ENCODE peak calls at places on chromosomes 1 and 21, in five cellular contexts. W, S, F, V and B are unnamed samples.

GRCh38 chr1:36086529-36087232 is 2.0 kb upstream of the ADPRS start:
- DNase-seq in F (no peak), W (no peak), V (no peak), S (no peak), B (no peak)

GRCh38 chr1:215290018-215290417 is 207.5 kb downstream of the KCNK2 start:
- DNase-seq in V (no peak), W (no peak), S (no peak), F (no peak), B (peak)

GRCh38 chr1:28144203-28145135 is 32.0 kb downstream of the PTAFR start:
- DNase-seq in S (peak), W (peak), V (peak), F (peak), B (peak)

GRCh38 chr1:214515544-214516433 is 35.6 kb downstream of the PTPN14 start:
- DNase-seq in V (no peak), W (no peak), F (no peak), S (no peak), B (no peak)

GRCh38 chr1:246961939-246962373 is 30.2 kb upstream of the AHCTF1 start:
- DNase-seq in V (no peak), S (no peak), F (no peak), W (no peak), B (no peak)

GRCh38 chr1:94063379-94063778 is 57.6 kb downstream of the ABCA4 start:
- DNase-seq in F (no peak), W (no peak), V (peak), S (peak), B (peak)

GRCh38 chr21:42306366-42307035 is 8.7 kb downstream of the TFF3 start:
- DNase-seq in S (no peak), V (no peak), W (no peak), F (no peak), B (no peak)

GRCh38 chr1:55717111-55717510 is 501.9 kb upstream of the USP24 start:
- DNase-seq in W (no peak), S (no peak), F (no peak), V (no peak), B (peak)

GRCh38 chr1:192516776-192517297 is 58.7 kb upstream of the RGS1 start:
- DNase-seq in W (peak), F (no peak), V (no peak), S (no peak), B (no peak)

GRCh38 chr1:88867743-88868521 is 23.4 kb downstream of the GTF2B start:
- DNase-seq in F (no peak), S (no peak), V (no peak), W (no peak), B (peak)

GRCh38 chr1:217149791-217150190 is 426.6 kb upstream of the ESRRG start:
- DNase-seq in F (no peak), W (no peak), V (no peak), S (no peak), B (no peak)

GRCh38 chr1:226654508-226655124 is 84.5 kb downstream of the ITPKB start:
- DNase-seq in W (no peak), S (no peak), V (no peak), F (no peak), B (no peak)

GRCh38 chr1:87684786-87685185 is 356.1 kb downstream of the LMO4 start:
- DNase-seq in F (no peak), V (no peak), S (no peak), W (no peak), B (peak)

GRCh38 chr1:33387512-33388079 is 43.3 kb downstream of the PHC2 start:
- DNase-seq in S (no peak), F (no peak), V (no peak), W (no peak), B (peak)

GRCh38 chr1:230768903-230769570 is 21.8 kb downstream of the CAPN9 start:
- DNase-seq in V (no peak), F (no peak), S (no peak), W (no peak), B (peak)

GRCh38 chr1:246470588-246470987 is 36.5 kb downstream of the SMYD3 start:
- DNase-seq in W (no peak), V (no peak), F (no peak), S (no peak), B (no peak)

GRCh38 chr1:53412285-53413174 is 46.7 kb upstream of the DMRTB1 start:
- DNase-seq in S (no peak), V (no peak), W (no peak), F (no peak), B (no peak)

GRCh38 chr1:26696645-26697440 is 1.0 kb downstream of the ARID1A start:
- DNase-seq in V (no peak), F (peak), W (no peak), S (no peak), B (no peak)
- TF ChIP-seq POLR2A in V (no peak), F (peak), W (peak), S (no peak), B (no peak)

GRCh38 chr1:9204156-9204720 is 30.3 kb upstream of the H6PD start:
- DNase-seq in W (no peak), V (no peak), F (no peak), S (no peak), B (no peak)
- TF ChIP-seq SMC3 in W (no peak), V (no peak), F (no peak), S (no peak), B (no peak)

DNA sequence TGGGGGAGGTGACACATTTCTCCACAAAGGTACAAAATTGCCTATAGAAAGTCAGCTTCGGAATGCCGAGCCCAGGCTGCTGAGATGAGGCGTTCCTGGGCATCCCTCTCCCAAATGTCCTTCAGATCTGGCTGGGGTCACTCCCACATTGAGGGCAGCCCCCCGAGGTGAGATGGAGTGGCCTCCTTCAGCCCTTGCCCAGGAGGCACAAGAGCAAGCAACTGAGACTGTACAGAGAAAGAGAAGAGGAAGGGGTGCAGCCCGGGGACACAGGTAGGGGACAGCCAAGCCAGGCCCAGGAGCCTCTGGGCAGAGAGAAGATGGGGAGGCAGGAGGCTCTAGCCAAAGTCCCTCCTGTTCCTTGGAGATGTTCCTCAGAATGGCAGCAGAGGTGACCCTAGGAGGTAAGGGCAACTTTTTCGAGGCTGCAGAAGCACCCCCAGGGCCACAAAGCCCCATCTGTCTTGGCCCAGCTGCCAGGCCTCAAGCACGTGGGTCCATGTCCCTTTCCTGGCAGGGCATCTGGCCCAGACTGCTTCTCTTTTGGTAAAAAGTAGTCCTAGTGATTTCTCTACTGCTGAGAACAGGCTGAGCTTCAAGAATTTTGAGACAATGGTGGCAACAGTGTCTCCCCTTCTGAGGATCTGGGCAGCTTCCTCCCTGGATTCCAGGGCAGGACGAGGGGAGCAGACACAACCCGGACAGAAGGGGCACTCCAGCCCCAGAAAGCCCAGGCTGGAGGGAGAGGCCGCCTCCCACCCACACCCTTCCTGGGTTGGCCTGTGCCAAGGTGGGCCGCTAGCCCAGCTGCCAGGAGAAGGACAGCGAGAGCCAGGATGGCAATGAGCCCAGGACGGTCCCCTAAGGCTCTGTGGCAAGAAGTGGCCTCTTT is 68.0 kb downstream of the LRRN2 start:
- DNase-seq in W (no peak), F (no peak), V (no peak), S (no peak), B (no peak)
- TF ChIP-seq RAD21 in W (no peak), F (no peak), V (no peak), S (no peak), B (no peak)

DNA sequence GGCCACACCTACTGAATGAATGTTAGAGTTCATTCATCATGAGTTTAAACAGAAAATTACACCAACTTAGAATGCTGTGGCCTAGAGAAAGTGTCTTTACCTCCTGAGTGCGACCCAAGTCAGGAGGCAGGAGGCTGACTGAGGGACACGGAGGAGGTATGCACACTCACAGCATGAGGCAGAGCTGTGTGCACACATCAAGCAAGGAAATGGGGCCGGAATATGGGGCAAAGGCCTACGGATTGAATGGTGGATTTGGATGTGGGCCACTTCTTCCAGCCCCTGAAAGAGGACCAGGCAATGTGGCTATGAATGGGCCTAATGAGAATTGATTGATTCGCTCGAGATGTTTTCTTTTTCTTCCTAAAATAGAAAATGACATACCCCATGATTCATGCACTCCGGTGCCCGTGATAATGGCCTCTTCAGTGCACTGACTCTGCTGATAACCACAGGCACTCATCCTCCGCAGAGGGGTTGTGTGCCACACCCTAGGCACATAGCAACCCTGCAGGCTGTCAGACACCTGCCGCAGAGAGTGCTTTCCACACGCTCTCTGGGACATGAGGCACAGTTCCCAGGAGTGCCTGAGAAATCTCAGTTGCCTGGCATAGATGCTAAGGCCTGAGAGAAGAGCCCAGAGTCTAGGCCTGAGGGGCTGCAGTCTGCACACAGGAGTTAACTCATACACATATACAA is 155.5 kb downstream of the GLUL start:
- DNase-seq in V (no peak), W (no peak), F (peak), S (no peak), B (peak)
- TF ChIP-seq POLR2A in V (no peak), W (no peak), F (no peak), S (no peak), B (no peak)

GRCh38 chr1:116771997-116772647 is 17.9 kb downstream of the CD2 start:
- DNase-seq in F (no peak), V (no peak), W (no peak), S (no peak), B (no peak)

GRCh38 chr1:116769994-116770393 is 15.8 kb downstream of the CD2 start:
- DNase-seq in F (no peak), V (no peak), S (no peak), W (no peak), B (no peak)

GRCh38 chr1:116769050-116769449 is 14.8 kb downstream of the CD2 start:
- DNase-seq in V (no peak), S (no peak), W (no peak), F (no peak), B (no peak)

GRCh38 chr1:116769561-116769977 is 15.3 kb downstream of the CD2 start:
- DNase-seq in W (peak), S (no peak), F (no peak), V (no peak), B (no peak)

GRCh38 chr1:116770625-116771024 is 16.4 kb downstream of the CD2 start:
- DNase-seq in V (no peak), S (no peak), F (no peak), W (no peak), B (no peak)
- TF ChIP-seq SMC3 in V (no peak), S (no peak), F (no peak), W (no peak), B (no peak)

GRCh38 chr1:201384406-201384782 is 6.9 kb upstream of the TNNT2 start:
- DNase-seq in F (no peak), W (no peak), S (no peak), V (no peak), B (no peak)
- TF ChIP-seq RAD21 in F (no peak), W (no peak), S (no peak), V (no peak), B (no peak)

DNA sequence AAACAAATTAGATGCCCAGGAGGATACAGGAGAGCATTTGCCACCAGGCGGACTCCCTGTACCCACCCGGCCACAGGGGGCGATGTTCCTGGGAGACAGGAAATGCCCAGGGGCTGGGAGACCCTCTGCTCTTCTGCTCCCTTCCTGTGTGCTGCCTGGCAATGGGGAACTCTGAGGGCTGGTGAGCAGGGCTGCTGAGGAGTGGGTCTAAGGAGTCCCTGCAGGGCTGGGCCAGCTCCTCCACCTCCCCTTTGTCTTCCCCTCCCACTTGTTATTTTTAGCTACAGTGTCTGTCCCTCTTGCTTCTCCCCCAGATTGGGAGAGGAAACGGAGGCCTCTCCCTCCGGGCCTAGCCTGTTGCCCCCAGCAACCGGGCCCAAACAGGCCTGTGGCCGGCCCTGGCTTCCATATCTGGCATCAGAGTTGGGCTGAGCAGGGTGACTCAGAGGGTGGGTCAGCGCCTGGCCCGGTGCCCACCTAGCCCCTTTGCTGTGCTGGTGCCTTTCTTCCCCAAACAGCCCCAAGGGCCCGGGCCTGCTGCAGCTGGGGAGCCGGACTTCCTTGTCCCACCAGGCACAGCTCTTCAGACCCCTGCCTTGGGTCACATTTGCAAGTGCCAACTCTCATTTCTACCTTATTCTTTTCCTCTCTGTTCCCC is 11.7 kb downstream of the LMNA start:
- DNase-seq in W (no peak), F (peak), S (peak), V (peak), B (peak)
- TF ChIP-seq POLR2A in W (peak), F (no peak), S (no peak), V (no peak), B (peak)

GRCh38 chr1:92701147-92701546 is 83.8 kb downstream of the EVI5 start:
- DNase-seq in V (no peak), F (no peak), S (no peak), W (no peak), B (peak)
- TF ChIP-seq SMC3 in V (no peak), F (no peak), S (no peak), W (no peak), B (no peak)

DNA sequence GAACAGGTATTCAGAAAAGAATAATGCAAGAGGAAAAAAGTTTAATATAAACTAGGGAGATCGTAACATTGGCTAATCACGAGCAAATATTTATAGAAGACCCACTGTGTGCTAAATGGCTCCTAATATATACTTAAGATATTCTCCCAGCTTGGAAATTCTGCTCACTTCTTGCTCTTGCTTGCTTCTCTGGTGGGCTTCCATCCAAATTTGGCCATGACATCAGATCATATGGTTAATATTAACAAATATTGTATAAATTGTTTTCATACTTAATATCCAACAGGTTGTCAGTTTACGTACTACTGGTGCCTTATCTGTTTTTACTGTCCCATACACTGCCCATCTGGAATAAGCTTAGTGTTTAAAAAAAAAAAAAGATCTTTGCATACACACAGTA is 1.1 kb downstream of the COX20 start:
- DNase-seq in W (no peak), V (no peak), S (no peak), F (no peak), B (peak)
- TF ChIP-seq RAD21 in W (no peak), V (no peak), S (no peak), F (no peak), B (no peak)